ENCODE peak calls at places on chromosomes 16 and 17, in eight cellular contexts. P, M, V, B, D, U, K and Y are unnamed samples. For H3K4me1, the result is how much of the 10 kb centered on the place peaks cover.

GRCh38 chr16:70683146-70683944 is 2.5 kb downstream of the MTSS2 start:
- DNase-seq in P (no peak), M (no peak), V (no peak), B (no peak), D (no peak), U (no peak), K (no peak), Y (no peak)

GRCh38 chr16:83899978-83900377 is 1.1 kb downstream of the MLYCD start:
- DNase-seq in P (no peak), M (no peak), V (no peak), B (no peak), D (no peak), U (no peak), K (no peak), Y (no peak)

GRCh38 chr17:73645050-73645871 is 1.0 kb upstream of the SDK2 start:
- DNase-seq in P (peak), M (no peak), V (no peak), B (peak), D (peak), U (peak), K (peak), Y (no peak)

GRCh38 chr17:27576429-27577123 is 54.4 kb upstream of the LGALS9 start:
- DNase-seq in P (no peak), M (no peak), V (no peak), B (no peak), D (no peak), U (no peak), K (no peak), Y (no peak)

GRCh38 chr17:60534010-60534555 is 8.0 kb upstream of the APPBP2 start:
- DNase-seq in P (no peak), M (no peak), V (no peak), B (no peak), D (no peak), U (no peak), K (no peak), Y (no peak)

GRCh38 chr16:71721066-71721740 is 3.3 kb downstream of the PHLPP2 start:
- DNase-seq in P (no peak), M (no peak), V (no peak), B (no peak), D (no peak), U (no peak), K (no peak), Y (no peak)

GRCh38 chr16:31501966-31502348 is 6.2 kb downstream of the RUSF1 start:
- DNase-seq in P (no peak), M (no peak), V (no peak), B (no peak), D (no peak), U (no peak), K (no peak), Y (no peak)

GRCh38 chr16:49277766-49278566 is 3.7 kb downstream of the CBLN1 start:
- DNase-seq in P (no peak), M (no peak), V (no peak), B (no peak), D (no peak), U (no peak), K (no peak), Y (no peak)

GRCh38 chr17:42230225-42230624 is 35.9 kb upstream of the GHDC start:
- DNase-seq in P (no peak), M (no peak), V (peak), B (no peak), D (no peak), U (no peak), K (no peak), Y (no peak)

GRCh38 chr16:86016201-86016965 is 117.4 kb downstream of the IRF8 start:
- DNase-seq in P (peak), M (no peak), V (peak), B (peak), D (peak), U (peak), K (peak), Y (peak)

GRCh38 chr17:73791644-73792043 is 147.4 kb upstream of the SDK2 start:
- DNase-seq in P (no peak), M (no peak), V (no peak), B (no peak), D (no peak), U (no peak), K (no peak), Y (no peak)

GRCh38 chr16:84484579-84485254 is 19.7 kb downstream of the MEAK7 start:
- DNase-seq in P (peak), M (peak), V (no peak), B (peak), D (no peak), U (peak), K (peak), Y (peak)

GRCh38 chr17:66233023-66233753 is 4.0 kb upstream of the APOH start:
- DNase-seq in P (no peak), M (no peak), V (no peak), B (no peak), D (no peak), U (peak), K (no peak), Y (no peak)

GRCh38 chr16:85123891-85124635 is 11.8 kb upstream of the CIBAR2 start:
- DNase-seq in P (peak), M (peak), V (peak), B (peak), D (no peak), U (peak), K (peak), Y (no peak)

GRCh38 chr17:57940217-57940616 is 15.0 kb downstream of the CUEDC1 start:
- DNase-seq in P (no peak), M (no peak), V (no peak), B (no peak), D (no peak), U (peak), K (no peak), Y (no peak)

GRCh38 chr17:45782889-45783592 is 1.1 kb upstream of the CRHR1 start:
- DNase-seq in P (no peak), M (peak), V (no peak), B (no peak), D (no peak), U (peak), K (no peak), Y (no peak)

GRCh38 chr16:48450367-48450766 is 65.2 kb upstream of the SIAH1 start:
- DNase-seq in P (no peak), M (no peak), V (no peak), B (no peak), D (no peak), U (no peak), K (peak), Y (no peak)

GRCh38 chr16:68134644-68135043 is 49.5 kb downstream of the NFATC3 start:
- DNase-seq in P (no peak), M (no peak), V (no peak), B (no peak), D (no peak), U (no peak), K (no peak), Y (no peak)

GRCh38 chr16:82630688-82631087 is 3.9 kb downstream of the CDH13 start:
- DNase-seq in P (no peak), M (no peak), V (peak), B (no peak), D (no peak), U (no peak), K (no peak), Y (no peak)

DNA sequence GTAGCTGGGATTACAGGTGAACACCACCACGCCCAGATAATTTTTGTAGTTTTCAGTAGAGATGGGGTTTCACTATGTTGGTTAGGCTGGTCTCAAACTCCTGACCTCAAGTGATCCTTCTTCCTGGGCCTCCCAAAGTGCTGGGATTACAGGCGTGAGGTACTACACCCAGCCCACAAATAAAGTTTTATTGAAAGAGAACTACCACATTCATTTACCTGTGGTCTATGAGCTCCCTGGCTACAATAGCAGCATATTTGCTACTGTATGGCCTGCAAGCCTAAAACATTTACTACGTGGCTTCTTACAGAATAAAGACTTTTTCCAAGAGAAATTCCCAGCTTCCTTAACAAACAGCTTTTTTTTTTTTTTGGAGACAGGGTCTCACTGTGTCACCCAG is 3.4 kb downstream of the METTL9 start:
- DNase-seq in P (no peak), M (no peak), V (no peak), B (no peak), D (no peak), U (no peak), K (no peak), Y (no peak)
- H3K4me1 ChIP-seq in P (under half), M (under half), V (under half), B (under half), D (under half), U (under half), K (under half), Y (under half)

GRCh38 chr16:79286646-79287423 is 313.7 kb downstream of the MAF start:
- DNase-seq in P (no peak), M (peak), V (peak), B (peak), D (peak), U (no peak), K (no peak), Y (no peak)

GRCh38 chr16:79283578-79283977 is 317.0 kb downstream of the MAF start:
- DNase-seq in P (no peak), M (no peak), V (no peak), B (no peak), D (peak), U (no peak), K (no peak), Y (no peak)

GRCh38 chr16:79288046-79288445 is 312.5 kb downstream of the MAF start:
- DNase-seq in P (no peak), M (no peak), V (no peak), B (no peak), D (no peak), U (no peak), K (no peak), Y (no peak)

GRCh38 chr16:79284760-79285159 is 315.8 kb downstream of the MAF start:
- DNase-seq in P (peak), M (no peak), V (no peak), B (no peak), D (no peak), U (no peak), K (no peak), Y (no peak)

GRCh38 chr16:79287424-79287917 is 313.1 kb downstream of the MAF start:
- DNase-seq in P (peak), M (no peak), V (no peak), B (no peak), D (no peak), U (no peak), K (no peak), Y (no peak)
- H3K4me1 ChIP-seq in P (under half), M (under half), V (under half), B (under half), D (under half), U (under half), K (under half), Y (under half)

GRCh38 chr17:81034168-81034777 is 678 bp upstream of the BAIAP2 start:
- DNase-seq in P (no peak), M (no peak), V (no peak), B (no peak), D (no peak), U (no peak), K (no peak), Y (no peak)

GRCh38 chr17:81033535-81034167 is 1.3 kb upstream of the BAIAP2 start:
- DNase-seq in P (no peak), M (no peak), V (no peak), B (no peak), D (no peak), U (no peak), K (no peak), Y (no peak)

GRCh38 chr17:81035389-81036127 is 607 bp downstream of the BAIAP2 start:
- DNase-seq in P (no peak), M (no peak), V (no peak), B (no peak), D (no peak), U (no peak), K (peak), Y (no peak)

GRCh38 chr17:81036128-81036891 is 1.4 kb downstream of the BAIAP2 start:
- DNase-seq in P (no peak), M (no peak), V (no peak), B (no peak), D (no peak), U (no peak), K (peak), Y (no peak)

GRCh38 chr17:81034779-81035388 is at the start of gene BAIAP2:
- DNase-seq in P (peak), M (peak), V (peak), B (peak), D (peak), U (peak), K (peak), Y (peak)
- H3K4me1 ChIP-seq in P (half or more), M (under half), V (under half), B (under half), D (under half), U (under half), K (under half), Y (under half)

GRCh38 chr16:89123831-89124100 is 30.1 kb downstream of the ACSF3 start:
- DNase-seq in P (no peak), M (no peak), V (no peak), B (no peak), D (no peak), U (no peak), K (no peak), Y (no peak)

GRCh38 chr16:89121691-89122321 is 28.2 kb downstream of the ACSF3 start:
- DNase-seq in P (no peak), M (no peak), V (no peak), B (no peak), D (no peak), U (no peak), K (no peak), Y (no peak)

GRCh38 chr16:89120921-89121351 is 27.3 kb downstream of the ACSF3 start:
- DNase-seq in P (no peak), M (no peak), V (no peak), B (no peak), D (no peak), U (no peak), K (no peak), Y (no peak)

GRCh38 chr16:89123001-89123830 is 29.6 kb downstream of the ACSF3 start:
- DNase-seq in P (no peak), M (no peak), V (no peak), B (no peak), D (no peak), U (no peak), K (no peak), Y (no peak)

GRCh38 chr16:89122322-89122831 is 28.7 kb downstream of the ACSF3 start:
- DNase-seq in P (no peak), M (no peak), V (no peak), B (no peak), D (peak), U (no peak), K (no peak), Y (no peak)
- H3K4me1 ChIP-seq in P (under half), M (under half), V (under half), B (under half), D (under half), U (under half), K (under half), Y (under half)

GRCh38 chr17:3894927-3895343 is 2.1 kb upstream of the CAMKK1 start:
- DNase-seq in P (peak), M (no peak), V (no peak), B (peak), D (no peak), U (peak), K (peak), Y (no peak)

GRCh38 chr17:3893003-3893719 is at the start of gene CAMKK1:
- DNase-seq in P (peak), M (peak), V (peak), B (peak), D (peak), U (peak), K (peak), Y (peak)

GRCh38 chr17:3894188-3894587 is 1.3 kb upstream of the CAMKK1 start:
- DNase-seq in P (no peak), M (no peak), V (no peak), B (no peak), D (no peak), U (no peak), K (no peak), Y (no peak)

GRCh38 chr17:3892095-3892998 is 506 bp downstream of the CAMKK1 start:
- DNase-seq in P (peak), M (peak), V (peak), B (peak), D (peak), U (peak), K (peak), Y (no peak)

DNA sequence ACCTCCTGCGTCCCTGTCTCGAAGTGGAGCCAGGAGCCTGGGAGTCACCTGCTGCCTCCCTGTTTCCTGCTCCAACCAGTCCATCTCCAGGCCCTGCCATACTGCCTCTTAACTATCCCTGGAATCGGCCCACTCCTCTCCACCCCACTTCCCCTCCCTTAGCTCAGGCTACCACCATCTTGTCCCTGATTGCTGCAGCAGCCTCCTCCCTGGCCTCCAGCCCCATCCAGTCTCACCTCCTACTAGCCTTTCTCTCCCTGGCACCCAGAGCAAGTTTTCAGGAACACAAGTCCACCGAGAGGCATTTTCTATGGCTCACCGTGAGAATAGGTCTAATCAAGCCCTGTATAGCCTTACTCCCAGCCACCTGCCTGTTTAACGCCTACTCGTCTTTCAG is 865 bp upstream of the CAMKK1 start:
- DNase-seq in P (no peak), M (no peak), V (no peak), B (no peak), D (no peak), U (no peak), K (no peak), Y (no peak)
- H3K4me1 ChIP-seq in P (half or more), M (under half), V (under half), B (under half), D (under half), U (under half), K (under half), Y (under half)

GRCh38 chr16:2208308-2208707 is 2.4 kb downstream of the BRICD5 start:
- DNase-seq in P (no peak), M (no peak), V (no peak), B (no peak), D (no peak), U (no peak), K (no peak), Y (no peak)

GRCh38 chr16:2210009-2210332 is 692 bp downstream of the BRICD5 start:
- DNase-seq in P (no peak), M (no peak), V (no peak), B (no peak), D (no peak), U (no peak), K (no peak), Y (no peak)

GRCh38 chr16:2207872-2208271 is 2.6 kb downstream of the MLST8 start:
- DNase-seq in P (no peak), M (no peak), V (no peak), B (no peak), D (no peak), U (no peak), K (no peak), Y (no peak)

GRCh38 chr16:2209258-2210008 is 1.2 kb downstream of the BRICD5 start:
- DNase-seq in P (no peak), M (no peak), V (no peak), B (no peak), D (no peak), U (no peak), K (no peak), Y (no peak)

GRCh38 chr16:2208772-2209171 is 1.9 kb downstream of the BRICD5 start:
- DNase-seq in P (no peak), M (no peak), V (no peak), B (no peak), D (no peak), U (no peak), K (no peak), Y (no peak)
- H3K4me1 ChIP-seq in P (under half), M (under half), V (under half), B (under half), D (under half), U (under half), K (under half), Y (under half)

GRCh38 chr17:56594528-56595418 is 1.3 kb downstream of the NOG start:
- DNase-seq in P (no peak), M (no peak), V (no peak), B (no peak), D (peak), U (peak), K (peak), Y (no peak)
- H3K4me1 ChIP-seq in P (under half), M (under half), V (under half), B (under half), D (under half), U (under half), K (under half), Y (under half)

GRCh38 chr16:27473101-27473900 is 71.3 kb downstream of the IL21R start:
- DNase-seq in P (no peak), M (no peak), V (no peak), B (no peak), D (no peak), U (no peak), K (no peak), Y (no peak)

GRCh38 chr16:27474041-27474440 is 72.1 kb downstream of the IL21R start:
- DNase-seq in P (no peak), M (no peak), V (no peak), B (no peak), D (no peak), U (no peak), K (no peak), Y (no peak)

GRCh38 chr16:27474921-27475320 is 72.9 kb downstream of the IL21R start:
- DNase-seq in P (no peak), M (no peak), V (no peak), B (no peak), D (no peak), U (no peak), K (no peak), Y (no peak)

GRCh38 chr16:27476240-27476639 is 73.5 kb downstream of the GTF3C1 start:
- DNase-seq in P (no peak), M (no peak), V (no peak), B (no peak), D (no peak), U (no peak), K (no peak), Y (no peak)

DNA sequence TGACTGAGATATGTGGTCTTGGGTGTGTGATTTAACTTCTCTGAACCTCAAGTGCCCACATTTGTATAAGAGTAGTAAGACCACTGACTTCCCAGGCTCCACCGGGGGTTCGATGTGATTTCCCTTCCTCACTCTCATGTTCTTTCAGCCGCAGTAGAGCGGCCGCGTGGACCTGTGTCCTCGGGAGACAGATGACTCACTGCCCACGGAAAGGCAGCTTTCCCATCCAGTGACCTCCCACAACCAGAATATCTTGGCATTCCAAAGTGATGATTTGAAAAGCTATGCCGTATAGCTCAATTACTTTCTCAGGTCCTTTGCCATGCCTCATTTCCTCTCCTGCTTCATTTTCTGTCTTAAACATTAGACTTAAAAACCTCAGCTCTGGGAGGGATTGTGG is 73.6 kb downstream of the IL21R start:
- DNase-seq in P (no peak), M (no peak), V (no peak), B (no peak), D (no peak), U (no peak), K (peak), Y (no peak)
- H3K4me1 ChIP-seq in P (under half), M (under half), V (under half), B (under half), D (under half), U (under half), K (under half), Y (under half)